ENCODE peak calls at places on chromosomes 7 and 10, in seven cellular contexts. K is germinal center; V is natural killer cell treated with Interleukin-12 subunit alpha and Interleukin-12 subunit beta and Interleukin-15 and Interleukin-18, amount 100 ng/mL, for 72 hours; C is naive thymus-derived CD4-positive, alpha-beta T cell; M is neuronal stem cell; L is pancreas; B is activated CD4-positive, alpha-beta T cell treated with anti-CD3 and anti-CD28 coated beads, Interleukin-2, amount 50 U/mL, for 24 hours. N is an unnamed sample.

GRCh38 chr7:13181221-13181620 is 493.8 kb downstream of the ARL4A start:
- DNase-seq in K (no peak), V (no peak), C (no peak), M (peak), L (no peak), B (no peak), N (peak)

GRCh38 chr7:52355059-52355458 is 680.4 kb upstream of the POM121L12 start:
- DNase-seq in K (no peak), V (no peak), C (no peak), M (no peak), L (no peak), B (no peak), N (peak)

GRCh38 chr7:106041140-106041717 is 70.9 kb downstream of the SYPL1 start:
- DNase-seq in K (peak), V (no peak), C (no peak), M (peak), L (no peak), B (no peak), N (peak)

GRCh38 chr7:15557186-15557585 is 4.6 kb downstream of the AGMO start:
- DNase-seq in K (no peak), V (no peak), C (no peak), M (no peak), L (no peak), B (no peak), N (no peak)

GRCh38 chr10:131126321-131127121 is 185.0 kb downstream of the TCERG1L start:
- DNase-seq in K (no peak), V (peak), C (no peak), M (no peak), L (no peak), B (no peak), N (no peak)

GRCh38 chr10:124259139-124259825 is 159.4 kb downstream of the OAT start:
- DNase-seq in K (peak), V (no peak), C (no peak), M (no peak), L (no peak), B (no peak), N (no peak)

GRCh38 chr10:48655426-48656240 is 29.0 kb upstream of the WDFY4 start:
- DNase-seq in K (no peak), V (no peak), C (no peak), M (no peak), L (peak), B (no peak), N (no peak)

GRCh38 chr10:103627111-103627892 is 133.8 kb downstream of the NEURL1 start:
- DNase-seq in K (no peak), V (no peak), C (no peak), M (no peak), L (no peak), B (no peak), N (no peak)

GRCh38 chr7:154777489-154777888 is 225.4 kb downstream of the PAXIP1 start:
- DNase-seq in K (no peak), V (no peak), C (no peak), M (no peak), L (no peak), B (no peak), N (no peak)

GRCh38 chr7:47317537-47317936 is 264.4 kb downstream of the TNS3 start:
- DNase-seq in K (no peak), V (no peak), C (no peak), M (no peak), L (no peak), B (no peak), N (no peak)

GRCh38 chr10:60849217-60849616 is 70.9 kb downstream of the CDK1 start:
- DNase-seq in K (no peak), V (no peak), C (no peak), M (no peak), L (no peak), B (no peak), N (no peak)

GRCh38 chr7:5417106-5418071 is 6.2 kb downstream of the TNRC18 start:
- DNase-seq in K (no peak), V (no peak), C (no peak), M (no peak), L (no peak), B (no peak), N (no peak)

GRCh38 chr7:130493275-130493868 is 1.5 kb downstream of the MEST start:
- DNase-seq in K (no peak), V (no peak), C (no peak), M (no peak), L (no peak), B (no peak), N (peak)

GRCh38 chr7:120052884-120053382 is 220.0 kb upstream of the KCND2 start:
- DNase-seq in K (no peak), V (no peak), C (no peak), M (no peak), L (peak), B (no peak), N (peak)

GRCh38 chr10:122121059-122121458 is 132.1 kb downstream of the TACC2 start:
- DNase-seq in K (no peak), V (no peak), C (no peak), M (no peak), L (no peak), B (no peak), N (no peak)

N was measured in nephron progenitor cell.